ENCODE peak calls at places on chromosomes 2 and 18, in seven cellular contexts. E, L, J, R, W, D and O are unnamed samples.

GRCh38 chr2:220493871-220494525 is 866.6 kb downstream of the SLC4A3 start:
- DNase-seq in J (no peak), D (no peak), R (no peak), W (no peak), E (no peak), L (no peak), O (no peak)

GRCh38 chr18:11074879-11075278 is 74.5 kb downstream of the PIEZO2 start:
- DNase-seq in W (no peak), R (no peak), D (no peak), J (no peak), E (no peak), L (no peak), O (no peak)

GRCh38 chr18:8455661-8456614 is 153.3 kb upstream of the RAB12 start:
- DNase-seq in D (no peak), R (no peak), E (no peak), J (no peak), L (no peak), W (no peak), O (no peak)

GRCh38 chr2:64063454-64063853 is 44.2 kb upstream of the VPS54 start:
- DNase-seq in L (no peak), J (no peak), D (peak; percentile 16), R (peak; percentile 29), W (no peak), E (no peak), O (no peak)

GRCh38 chr2:215020283-215020682 is 118.1 kb downstream of the ABCA12 start:
- DNase-seq in J (no peak), L (no peak), D (no peak), R (no peak), W (no peak), E (no peak), O (no peak)

GRCh38 chr2:75002007-75002406 is 43.6 kb downstream of the POLE4 start:
- DNase-seq in R (no peak), L (no peak), E (peak; percentile 28), D (peak; percentile 79), W (no peak), J (no peak), O (no peak)

GRCh38 chr2:109266511-109266910 is 137.5 kb downstream of the SH3RF3 start:
- DNase-seq in L (no peak), R (no peak), W (no peak), D (no peak), J (no peak), E (no peak), O (no peak)

GRCh38 chr2:132503621-132504200 is 87.1 kb downstream of the GPR39 start:
- DNase-seq in R (no peak), L (no peak), J (peak; percentile 61), D (no peak), W (no peak), E (no peak), O (peak; percentile 49)

GRCh38 chr2:224584111-224584764 is 925 bp downstream of the CUL3 start:
- DNase-seq in E (peak; percentile 34), L (peak; percentile 24), D (peak; percentile 42), W (peak; percentile 60), R (peak; percentile 56), J (peak; percentile 19), O (no peak)

GRCh38 chr2:181077128-181077709 is 96.8 kb downstream of the UBE2E3 start:
- DNase-seq in D (peak; percentile 70), J (peak; percentile 30), W (no peak), E (peak; percentile 60), R (peak; percentile 56), L (no peak), O (no peak)

GRCh38 chr2:3198119-3198518 is 179.5 kb downstream of the EIPR1 start:
- DNase-seq in D (no peak), R (no peak), J (no peak), W (no peak), L (no peak), E (peak; percentile 30), O (no peak)

GRCh38 chr2:157874278-157874825 is 1.8 kb downstream of the ACVR1 start:
- DNase-seq in E (no peak), J (no peak), D (no peak), L (no peak), W (no peak), R (peak; percentile 35), O (no peak)
- H3K4me3 ChIP-seq in E (no peak overlapping the region), J (peak overlapping the region; percentile 62), D (peak overlapping the region; percentile 83), L (peak overlapping the region; percentile 88), W (peak overlapping the region; percentile 83), R (peak overlapping the region; percentile 64), O (peak overlapping the region; percentile 80)

DNA sequence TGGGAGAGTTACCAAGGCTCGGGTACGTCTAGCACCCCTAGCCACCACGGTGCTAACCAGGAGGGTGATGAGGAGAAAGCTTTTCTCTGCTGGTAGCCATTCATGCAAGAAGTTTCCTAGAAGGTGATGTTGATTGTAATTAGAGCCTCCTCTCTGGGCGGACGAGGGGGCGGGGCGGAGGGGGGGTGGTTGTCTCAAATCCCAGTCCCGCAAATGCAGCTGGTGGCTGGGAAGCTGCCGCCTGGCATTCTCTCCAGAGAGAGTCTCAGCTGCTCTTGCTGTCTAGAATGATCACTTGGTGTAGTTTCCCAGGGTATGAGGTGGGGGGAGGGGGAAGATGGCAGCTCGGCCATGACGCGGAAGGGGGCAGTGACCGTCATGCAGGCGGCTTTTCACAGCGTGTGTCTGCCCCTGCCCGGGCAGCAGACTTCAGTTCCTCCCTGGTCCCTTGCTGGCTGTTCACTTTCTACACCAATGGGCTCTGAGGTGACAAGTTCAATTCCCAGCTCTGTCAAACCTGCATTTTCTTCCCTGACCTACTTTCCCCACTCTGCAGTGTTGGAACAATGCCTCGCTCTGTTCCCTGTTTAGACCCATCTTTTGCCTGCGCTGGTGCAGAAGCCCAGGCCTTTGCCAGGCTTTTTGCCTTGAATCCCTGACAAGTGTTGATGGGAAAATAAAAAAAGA is 61.5 kb upstream of the KLF7 start:
- DNase-seq in E (no peak), R (no peak), W (peak; percentile 47), D (peak; percentile 76), J (no peak), L (peak; percentile 36), O (no peak)
- H3K4me3 ChIP-seq in E (no peak overlapping the region), R (no peak overlapping the region), W (peak overlapping the region; percentile 27), D (no peak overlapping the region), J (no peak overlapping the region), L (peak overlapping the region; percentile 1), O (no peak overlapping the region)

GRCh38 chr18:77249583-77250500 is at the start of gene GALR1:
- DNase-seq in R (no peak), E (no peak), W (no peak), J (no peak), L (no peak), D (peak; percentile 1), O (no peak)

GRCh38 chr18:77251730-77252050 is 2.0 kb downstream of the GALR1 start:
- DNase-seq in J (no peak), W (no peak), R (no peak), L (no peak), E (no peak), D (no peak), O (no peak)

GRCh38 chr18:77248873-77249582 is 620 bp upstream of the GALR1 start:
- DNase-seq in W (no peak), E (no peak), L (no peak), J (no peak), R (no peak), D (no peak), O (no peak)

GRCh38 chr18:77250501-77250925 is 865 bp downstream of the GALR1 start:
- DNase-seq in E (no peak), J (no peak), L (no peak), R (no peak), W (no peak), D (no peak), O (no peak)

DNA sequence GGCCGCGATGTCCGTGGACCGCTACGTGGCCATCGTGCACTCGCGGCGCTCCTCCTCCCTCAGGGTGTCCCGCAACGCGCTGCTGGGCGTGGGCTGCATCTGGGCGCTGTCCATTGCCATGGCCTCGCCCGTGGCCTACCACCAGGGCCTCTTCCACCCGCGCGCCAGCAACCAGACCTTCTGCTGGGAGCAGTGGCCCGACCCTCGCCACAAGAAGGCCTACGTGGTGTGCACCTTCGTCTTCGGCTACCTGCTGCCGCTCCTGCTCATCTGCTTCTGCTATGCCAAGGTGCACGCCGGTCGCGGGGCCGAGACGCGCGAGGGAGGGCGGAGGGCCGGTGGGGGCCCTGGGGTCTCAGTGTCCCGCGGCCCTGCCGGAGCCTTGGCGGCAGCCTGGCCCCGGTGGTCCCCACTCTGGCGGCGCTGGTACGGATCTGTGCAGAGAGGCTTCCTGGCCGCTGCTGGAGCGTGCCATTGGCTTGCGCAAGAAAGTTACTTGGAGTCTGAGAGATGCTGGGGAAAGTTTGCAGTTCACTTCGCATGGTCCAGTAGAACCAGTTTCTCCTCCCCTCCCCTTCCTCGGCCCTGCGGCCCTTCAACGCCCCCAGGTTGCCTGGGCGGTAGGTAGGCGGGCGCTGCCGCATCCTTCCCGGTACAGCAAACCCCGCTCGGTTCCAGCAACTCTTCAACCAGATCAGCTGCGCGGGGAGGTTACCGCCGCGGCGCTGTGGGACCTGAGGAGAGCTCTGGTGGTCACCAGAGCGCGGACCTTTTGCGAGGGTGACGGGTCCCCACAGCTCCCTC is 1.5 kb downstream of the GALR1 start:
- DNase-seq in R (no peak), W (no peak), J (no peak), L (no peak), D (peak; percentile 16), E (no peak), O (no peak)
- H3K4me3 ChIP-seq in R (no peak overlapping the region), W (no peak overlapping the region), J (no peak overlapping the region), L (no peak overlapping the region), D (no peak overlapping the region), E (no peak overlapping the region), O (no peak overlapping the region)

GRCh38 chr18:12779456-12779855 is 76.6 kb downstream of the PSMG2 start:
- DNase-seq in W (no peak), L (no peak), R (no peak), E (no peak), D (no peak), J (no peak), O (no peak)

GRCh38 chr18:12774982-12775381 is 72.1 kb downstream of the PSMG2 start:
- DNase-seq in D (peak; percentile 25), J (no peak), E (no peak), W (no peak), L (no peak), R (no peak), O (no peak)

GRCh38 chr18:12779043-12779442 is 76.2 kb downstream of the PSMG2 start:
- DNase-seq in E (no peak), D (no peak), R (no peak), J (no peak), L (no peak), W (no peak), O (no peak)

GRCh38 chr18:12777543-12777942 is 74.7 kb downstream of the PSMG2 start:
- DNase-seq in W (no peak), J (no peak), R (no peak), L (no peak), E (no peak), D (no peak), O (no peak)

DNA sequence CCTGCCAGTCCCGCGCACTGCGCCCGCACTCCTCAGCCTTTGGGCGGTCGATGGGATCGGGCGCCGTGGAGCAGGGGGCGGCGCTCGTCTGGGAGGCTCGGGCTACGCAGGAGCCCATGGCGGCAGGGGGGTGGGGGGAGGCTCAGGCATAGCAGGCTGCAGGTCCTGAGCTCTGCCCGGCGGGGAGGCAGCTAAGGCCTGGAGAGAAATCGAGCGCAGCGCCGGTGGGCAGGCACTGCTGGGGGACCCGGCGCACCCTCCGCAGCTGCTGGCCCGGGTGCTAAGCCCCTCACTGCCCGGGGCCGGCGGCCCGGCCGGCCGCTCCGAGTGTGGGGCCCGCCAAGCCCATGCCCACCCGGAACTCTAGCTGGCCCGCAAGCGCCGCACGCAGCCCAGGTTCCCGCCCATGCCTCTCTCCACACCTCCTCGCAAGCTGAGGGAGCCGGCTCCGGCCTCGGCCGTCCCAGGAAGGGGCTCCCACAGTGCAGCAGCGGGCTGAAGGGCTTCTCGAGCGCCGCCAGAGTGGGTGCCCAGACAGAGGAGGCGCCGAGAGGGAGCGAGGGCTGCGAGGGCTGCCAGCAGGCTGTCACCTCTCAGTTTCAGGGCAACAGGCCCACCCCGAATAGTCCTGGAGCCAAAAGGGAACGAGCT is 74.1 kb downstream of the PSMG2 start:
- DNase-seq in L (no peak), D (no peak), W (no peak), E (no peak), R (no peak), J (no peak), O (no peak)
- H3K4me3 ChIP-seq in L (no peak overlapping the region), D (no peak overlapping the region), W (peak overlapping the region; percentile 38), E (no peak overlapping the region), R (no peak overlapping the region), J (peak overlapping the region; percentile 24), O (no peak overlapping the region)